ENCODE peak calls at places on chromosomes 5 and 9, in five cellular contexts. Z is GM12878, O is heart left ventricle, F is transverse colon, H is fibroblast of lung. Q is an unnamed sample.

GRCh38 chr9:129400971-129401622 is 219.8 kb downstream of the C9orf50 start:
- DNase-seq in Z (no peak), O (peak), F (no peak), H (no peak), Q (no peak)

GRCh38 chr9:114278881-114279570 is 43.9 kb upstream of the ORM1 start:
- DNase-seq in Z (no peak), O (peak), F (no peak), H (peak), Q (peak)

GRCh38 chr9:137085918-137086530 is 761 bp upstream of the MAN1B1 start:
- DNase-seq in Z (no peak), O (peak), F (peak), H (peak), Q (no peak)

GRCh38 chr5:178426326-178427130 is 163.7 kb downstream of the COL23A1 start:
- DNase-seq in Z (no peak), O (no peak), F (no peak), H (no peak), Q (no peak)

GRCh38 chr9:132150256-132150655 is 11.6 kb upstream of the NTNG2 start:
- DNase-seq in Z (no peak), O (peak), F (no peak), H (no peak), Q (no peak)

GRCh38 chr5:1824903-1825841 is 24.0 kb downstream of the NDUFS6 start:
- DNase-seq in Z (no peak), O (no peak), F (no peak), H (no peak), Q (no peak)

GRCh38 chr9:99031994-99032393 is 72.9 kb upstream of the TGFBR1 start:
- DNase-seq in Z (no peak), O (no peak), F (no peak), H (no peak), Q (no peak)

GRCh38 chr9:14051459-14051858 is 262.5 kb downstream of the NFIB start:
- DNase-seq in Z (no peak), O (no peak), F (no peak), H (peak), Q (no peak)

GRCh38 chr5:65213921-65214525 is 267.7 kb downstream of the ADAMTS6 start:
- DNase-seq in Z (no peak), O (no peak), F (peak), H (peak), Q (no peak)

GRCh38 chr9:98330831-98331230 is 75.4 kb upstream of the TBC1D2 start:
- DNase-seq in Z (no peak), O (no peak), F (no peak), H (peak), Q (no peak)

GRCh38 chr5:111783537-111783936 is 26.5 kb upstream of the NREP start:
- DNase-seq in Z (no peak), O (no peak), F (no peak), H (no peak), Q (no peak)

GRCh38 chr9:110579763-110580255 is 268 bp upstream of the SVEP1 start:
- DNase-seq in Z (no peak), O (peak), F (no peak), H (peak), Q (no peak)

GRCh38 chr5:132446621-132447020 is 44.0 kb downstream of the IRF1 start:
- DNase-seq in Z (no peak), O (peak), F (peak), H (peak), Q (no peak)

GRCh38 chr9:111902396-111903147 is 6.0 kb downstream of the UGCG start:
- DNase-seq in Z (no peak), O (no peak), F (no peak), H (peak), Q (peak)

GRCh38 chr9:16133556-16134227 is 580.8 kb downstream of the CCDC171 start:
- DNase-seq in Z (no peak), O (peak), F (peak), H (peak), Q (peak)

GRCh38 chr5:61280766-61281427 is 51.2 kb upstream of the ZSWIM6 start:
- DNase-seq in Z (no peak), O (peak), F (peak), H (no peak), Q (no peak)

GRCh38 chr5:140565780-140566095 is 1.1 kb downstream of the SLC35A4 start:
- DNase-seq in Z (no peak), O (no peak), F (no peak), H (no peak), Q (no peak)

GRCh38 chr5:72355706-72356299 is 35.6 kb downstream of the PTCD2 start:
- DNase-seq in Z (no peak), O (no peak), F (peak), H (peak), Q (no peak)

GRCh38 chr9:85743290-85744128 is 1.8 kb upstream of the AGTPBP1 start:
- DNase-seq in Z (no peak), O (no peak), F (peak), H (peak), Q (peak)

GRCh38 chr5:42811591-42812392 is at the start of gene SELENOP:
- DNase-seq in Z (peak), O (peak), F (peak), H (peak), Q (peak)

GRCh38 chr5:79503794-79504495 is 10.0 kb downstream of the HOMER1 start:
- DNase-seq in Z (no peak), O (no peak), F (no peak), H (peak), Q (no peak)

GRCh38 chr5:178740926-178741325 is 10.5 kb upstream of the ZNF354A start:
- DNase-seq in Z (no peak), O (no peak), F (no peak), H (no peak), Q (no peak)

GRCh38 chr9:88230612-88231011 is 92.3 kb upstream of the SPATA31C2 start:
- DNase-seq in Z (no peak), O (no peak), F (no peak), H (no peak), Q (no peak)

GRCh38 chr5:174570662-174571061 is 153.7 kb upstream of the MSX2 start:
- DNase-seq in Z (no peak), O (no peak), F (no peak), H (no peak), Q (no peak)

GRCh38 chr5:39231705-39232525 is 12.6 kb upstream of the FYB1 start:
- DNase-seq in Z (peak), O (no peak), F (no peak), H (peak), Q (peak)

GRCh38 chr5:137503456-137503855 is 4.3 kb upstream of the SPOCK1 start:
- DNase-seq in Z (no peak), O (no peak), F (no peak), H (no peak), Q (no peak)

GRCh38 chr5:181127907-181128626 is 2.9 kb downstream of the OR2V1 start:
- DNase-seq in Z (no peak), O (no peak), F (no peak), H (no peak), Q (no peak)

GRCh38 chr5:171986772-171987171 is 19.7 kb downstream of the FBXW11 start:
- DNase-seq in Z (no peak), O (no peak), F (no peak), H (no peak), Q (no peak)

GRCh38 chr5:109316631-109317030 is 93.1 kb downstream of the PJA2 start:
- DNase-seq in Z (no peak), O (no peak), F (no peak), H (peak), Q (no peak)

GRCh38 chr9:79134654-79135053 is 437.1 kb upstream of the TLE4 start:
- DNase-seq in Z (no peak), O (no peak), F (no peak), H (no peak), Q (peak)

GRCh38 chr5:174317261-174317894 is 271.9 kb downstream of the NSG2 start:
- DNase-seq in Z (no peak), O (peak), F (no peak), H (peak), Q (no peak)

DNA sequence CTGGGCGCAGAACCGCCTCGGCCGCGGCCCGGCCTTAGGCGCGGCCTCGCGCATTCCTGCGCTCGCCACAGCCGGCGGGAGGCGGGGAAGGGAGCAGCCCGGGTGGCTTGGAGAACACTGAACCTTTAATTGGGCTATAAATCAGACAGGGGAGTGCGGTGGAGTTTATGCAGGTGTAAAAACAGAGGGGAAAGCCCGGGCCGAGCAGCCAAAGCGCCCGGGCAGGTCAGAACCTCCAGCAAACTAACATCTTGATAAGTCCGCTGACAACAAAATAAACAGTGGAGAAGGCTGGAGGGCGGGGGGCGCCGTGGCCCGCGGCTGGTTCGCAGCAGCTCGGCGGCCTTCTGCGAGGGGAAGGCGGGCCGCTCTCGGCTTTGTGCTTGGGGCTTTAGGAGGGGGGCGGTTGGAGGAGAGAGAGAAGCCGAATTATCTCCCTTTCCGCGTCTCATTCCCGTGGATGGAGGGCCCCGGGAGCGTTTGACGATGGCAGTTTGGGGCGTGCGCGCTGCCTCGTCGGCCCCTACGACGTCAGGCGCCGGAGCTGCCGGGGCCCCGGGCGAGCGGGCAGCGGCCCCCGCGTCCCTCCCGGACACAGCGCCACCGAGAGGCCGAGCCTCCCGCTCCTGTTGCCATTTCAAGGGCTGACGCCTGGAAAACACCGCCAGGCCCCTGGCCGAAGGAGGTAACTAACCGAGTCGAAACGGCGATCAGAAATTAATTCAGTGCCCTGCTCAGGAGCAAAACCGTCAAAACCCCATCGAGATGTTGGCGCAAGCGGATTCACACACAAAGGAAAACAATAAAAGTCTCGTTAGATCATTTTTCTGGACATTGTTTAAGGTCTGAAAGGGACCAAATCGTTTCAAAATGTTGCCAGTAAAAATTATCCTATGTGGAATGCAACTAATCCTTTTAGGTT is 11.2 kb downstream of the FOXD1 start:
- DNase-seq in Z (no peak), O (no peak), F (peak), H (peak), Q (peak)
- TF ChIP-seq CTCF in Z (no peak), O (no peak), F (no peak), H (peak), Q (peak)

DNA sequence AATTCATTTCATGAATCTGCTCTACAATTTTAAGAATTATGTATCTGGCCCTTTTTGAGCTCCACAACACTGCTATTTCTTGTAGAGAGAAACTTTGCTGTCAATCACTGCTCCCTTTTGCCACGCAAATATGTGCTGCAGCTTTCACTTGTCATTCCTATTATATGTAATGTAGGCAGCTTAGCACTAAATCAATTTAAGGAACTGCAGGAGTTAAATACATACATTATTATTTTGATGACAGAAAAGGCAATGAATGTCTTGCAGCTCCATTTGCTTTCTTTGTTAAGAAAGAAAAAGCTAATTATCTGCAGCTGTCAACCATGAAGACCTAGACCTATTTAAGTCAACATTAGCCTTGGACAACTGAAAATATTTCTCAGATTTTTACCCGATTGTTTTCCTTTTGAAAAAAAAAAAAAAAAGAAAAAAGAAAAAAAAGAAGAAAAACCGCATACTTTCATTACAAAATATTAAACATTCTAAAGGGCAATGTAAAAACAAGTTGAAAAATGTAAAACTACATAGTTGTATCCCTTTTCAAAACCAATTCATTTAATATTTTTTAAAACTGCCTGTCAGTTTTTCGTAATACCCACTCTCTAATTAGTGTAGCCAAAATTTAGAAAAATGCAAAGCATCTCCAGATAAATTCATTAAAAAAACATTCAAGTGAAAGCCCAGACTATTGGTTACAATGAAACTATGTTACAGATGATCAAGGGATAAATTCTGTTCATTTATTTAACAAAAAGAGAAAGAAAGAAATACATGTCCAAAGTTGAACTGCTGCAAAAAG is 57.2 kb downstream of the RFX3 start:
- DNase-seq in Z (no peak), O (no peak), F (no peak), H (no peak), Q (no peak)
- H3K4me3 ChIP-seq in Z (no peak), O (no peak), F (no peak), H (no peak), Q (no peak)

GRCh38 chr9:68747043-68747533 is 42.0 kb downstream of the PIP5K1B start:
- DNase-seq in Z (no peak), O (no peak), F (no peak), H (no peak), Q (no peak)
- TF ChIP-seq CTCF in Z (no peak), O (no peak), F (peak), H (no peak), Q (no peak)

GRCh38 chr9:76255781-76256455 is 138.3 kb downstream of the RFK start:
- DNase-seq in Z (no peak), O (peak), F (peak), H (peak), Q (peak)
- H3K4me3 ChIP-seq in Z (no peak), O (no peak), F (no peak), H (no peak), Q (no peak)

GRCh38 chr5:67494186-67494842 is 297.7 kb upstream of the CD180 start:
- DNase-seq in Z (no peak), O (peak), F (no peak), H (no peak), Q (no peak)
- TF ChIP-seq CTCF in Z (no peak), O (no peak), F (no peak), H (no peak), Q (no peak)

GRCh38 chr5:135829681-135830383 is 4.6 kb upstream of the SLC25A48 start:
- DNase-seq in Z (no peak), O (peak), F (peak), H (peak), Q (no peak)

GRCh38 chr5:135832263-135832555 is 2.3 kb upstream of the SLC25A48 start:
- DNase-seq in Z (no peak), O (no peak), F (no peak), H (no peak), Q (no peak)

GRCh38 chr5:135829179-135829578 is 5.3 kb upstream of the SLC25A48 start:
- DNase-seq in Z (no peak), O (no peak), F (no peak), H (no peak), Q (no peak)

GRCh38 chr5:135831439-135832262 is 2.8 kb upstream of the SLC25A48 start:
- DNase-seq in Z (no peak), O (no peak), F (no peak), H (no peak), Q (no peak)

DNA sequence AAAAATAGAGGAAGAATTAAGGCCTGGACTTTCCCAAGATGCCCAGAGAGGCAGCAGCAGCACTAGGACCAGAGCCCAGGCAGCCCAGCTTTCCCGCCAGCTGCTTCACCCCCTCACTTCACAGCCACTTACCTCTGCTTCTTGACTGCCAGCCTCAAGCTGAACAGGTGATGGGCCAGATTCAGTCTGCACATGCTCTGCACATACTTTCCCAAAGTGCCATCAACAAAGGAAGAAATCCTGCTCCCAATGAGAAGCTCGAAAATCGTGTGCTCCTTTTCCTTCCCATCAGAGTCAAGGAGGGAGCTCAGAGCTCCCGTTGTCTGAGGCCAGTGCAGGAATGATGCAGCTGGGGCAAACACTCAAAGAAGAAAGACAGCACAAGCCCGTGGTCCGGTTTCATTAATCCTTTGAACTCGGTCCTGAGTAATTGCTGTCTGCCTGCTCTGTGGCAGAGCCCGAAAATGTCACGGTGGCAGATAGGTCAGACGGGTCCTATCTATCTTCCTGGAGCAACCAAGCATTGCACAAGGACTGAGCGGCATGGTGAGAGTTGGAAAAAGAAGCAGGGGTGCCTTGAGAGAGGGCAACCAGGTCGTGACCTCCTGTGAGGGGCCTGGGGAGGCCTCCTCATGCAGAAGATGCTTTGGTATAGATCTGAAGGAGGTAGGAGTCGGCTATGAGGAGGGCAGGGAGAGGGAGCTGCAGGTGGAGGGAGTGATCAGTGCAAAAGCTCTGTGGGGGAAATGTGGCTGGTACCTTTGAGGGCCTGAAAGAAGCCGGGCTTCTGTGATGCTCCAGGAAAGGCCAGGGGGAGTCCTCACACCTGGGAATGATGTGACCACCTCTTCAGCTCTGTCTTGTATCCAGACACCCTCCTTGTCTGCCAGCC is 3.8 kb upstream of the SLC25A48 start:
- DNase-seq in Z (no peak), O (no peak), F (no peak), H (no peak), Q (no peak)
- H3K4me3 ChIP-seq in Z (no peak), O (no peak), F (no peak), H (no peak), Q (no peak)

GRCh38 chr5:125829349-125829748 is 593.9 kb upstream of the GRAMD2B start:
- DNase-seq in Z (no peak), O (no peak), F (no peak), H (no peak), Q (no peak)

GRCh38 chr5:125823572-125823971 is 599.6 kb upstream of the GRAMD2B start:
- DNase-seq in Z (no peak), O (no peak), F (no peak), H (peak), Q (no peak)

GRCh38 chr5:125826214-125826613 is 597.0 kb upstream of the GRAMD2B start:
- DNase-seq in Z (no peak), O (no peak), F (no peak), H (no peak), Q (no peak)
- TF ChIP-seq CTCF in Z (no peak), O (no peak), F (no peak), H (no peak), Q (no peak)